ENCODE peak calls at places on chromosome 21, in six cellular contexts. J is GM12865, P is spleen, E is DMS 273 treated with DMSO at 0.1 percent for 48 hours, L is endothelial cell, Y is GM12891. X is an unnamed sample.

GRCh38 chr21:46355161-46356004 is 31.4 kb downstream of the PCNT start:
- DNase-seq in P (no peak), L (no peak), J (no peak), E (no peak), Y (no peak), X (no peak)

GRCh38 chr21:28066051-28066450 is 926.6 kb downstream of the LTN1 start:
- DNase-seq in P (no peak), J (no peak), L (no peak), Y (no peak), E (no peak), X (no peak)

GRCh38 chr21:35563885-35564451 is 496.4 kb downstream of the SETD4 start:
- DNase-seq in P (no peak), Y (no peak), E (no peak), J (no peak), L (no peak), X (no peak)

GRCh38 chr21:45575304-45575992 is 33.2 kb upstream of the SLC19A1 start:
- DNase-seq in J (no peak), L (no peak), P (peak), E (no peak), Y (no peak), X (no peak)

GRCh38 chr21:24658926-24659325 is 948.4 kb downstream of the MRPL39 start:
- DNase-seq in E (no peak), J (no peak), P (no peak), L (no peak), Y (no peak), X (no peak)

GRCh38 chr21:38129711-38130110 is 127.1 kb upstream of the KCNJ15 start:
- DNase-seq in E (no peak), P (no peak), Y (no peak), L (no peak), J (no peak), X (no peak)

GRCh38 chr21:41614456-41615010 is 106.6 kb upstream of the TMPRSS2 start:
- DNase-seq in L (no peak), E (no peak), P (no peak), Y (no peak), J (no peak), X (no peak)

GRCh38 chr21:45590246-45590725 is 48.0 kb upstream of the SLC19A1 start:
- DNase-seq in E (no peak), P (peak), J (peak), Y (peak), L (peak), X (no peak)

GRCh38 chr21:33042812-33043211 is 17.1 kb downstream of the OLIG2 start:
- DNase-seq in P (no peak), J (no peak), Y (no peak), L (no peak), E (peak), X (no peak)